ENCODE peak calls at places on chromosome 19, in six cellular contexts. One of them, this sample, is unnamed.

GRCh38 chr19:54026656-54027055 is 35.2 kb downstream of the CACNG6 start:
- DNase-seq in H9: no peak
- DNase-seq in spleen: no peak
- DNase-seq in body of pancreas: no peak
- DNase-seq in pancreas: no peak
- DNase-seq in mammary epithelial cell: peak
- DNase-seq in this sample: no peak

GRCh38 chr19:31947436-31947835 is 398.0 kb upstream of the ZNF507 start:
- DNase-seq in body of pancreas: no peak
- DNase-seq in mammary epithelial cell: no peak
- DNase-seq in pancreas: no peak
- DNase-seq in H9: no peak
- DNase-seq in spleen: no peak
- DNase-seq in this sample: no peak

GRCh38 chr19:45765365-45766292 is 3.4 kb downstream of the SIX5 start:
- DNase-seq in pancreas: peak
- DNase-seq in body of pancreas: no peak
- DNase-seq in H9: no peak
- DNase-seq in spleen: no peak
- DNase-seq in mammary epithelial cell: no peak
- DNase-seq in this sample: no peak

GRCh38 chr19:3356805-3357204 is 9.6 kb upstream of the NFIC start:
- DNase-seq in spleen: no peak
- DNase-seq in body of pancreas: no peak
- DNase-seq in mammary epithelial cell: no peak
- DNase-seq in H9: no peak
- DNase-seq in pancreas: no peak
- DNase-seq in this sample: no peak

GRCh38 chr19:45423589-45424190 is at the start of gene ERCC1:
- DNase-seq in pancreas: peak
- DNase-seq in H9: peak
- DNase-seq in body of pancreas: peak
- DNase-seq in spleen: peak
- DNase-seq in mammary epithelial cell: peak
- DNase-seq in this sample: peak

GRCh38 chr19:55563261-55563690 is 17.4 kb downstream of the ZNF579 start:
- DNase-seq in pancreas: peak
- DNase-seq in mammary epithelial cell: no peak
- DNase-seq in H9: no peak
- DNase-seq in body of pancreas: peak
- DNase-seq in spleen: no peak
- DNase-seq in this sample: no peak

GRCh38 chr19:14764401-14764800 is 14.0 kb downstream of the ADGRE2 start:
- DNase-seq in body of pancreas: no peak
- DNase-seq in spleen: peak
- DNase-seq in H9: no peak
- DNase-seq in mammary epithelial cell: no peak
- DNase-seq in pancreas: no peak
- DNase-seq in this sample: no peak

GRCh38 chr19:57537953-57538547 is 10.9 kb downstream of the ZNF549 start:
- DNase-seq in body of pancreas: no peak
- DNase-seq in spleen: no peak
- DNase-seq in pancreas: no peak
- DNase-seq in H9: no peak
- DNase-seq in mammary epithelial cell: no peak
- DNase-seq in this sample: no peak

GRCh38 chr19:821228-821975 is at the start of gene PLPPR3:
- DNase-seq in H9: peak
- DNase-seq in body of pancreas: no peak
- DNase-seq in mammary epithelial cell: no peak
- DNase-seq in spleen: no peak
- DNase-seq in pancreas: no peak
- DNase-seq in this sample: no peak

GRCh38 chr19:31378404-31378803 is 29.2 kb upstream of the TSHZ3 start:
- DNase-seq in mammary epithelial cell: peak
- DNase-seq in body of pancreas: peak
- DNase-seq in pancreas: peak
- DNase-seq in spleen: no peak
- DNase-seq in H9: no peak
- DNase-seq in this sample: no peak

GRCh38 chr19:19120308-19121156 is 17.7 kb downstream of the TMEM161A start:
- DNase-seq in spleen: no peak
- DNase-seq in pancreas: peak
- DNase-seq in H9: peak
- DNase-seq in mammary epithelial cell: no peak
- DNase-seq in body of pancreas: peak
- DNase-seq in this sample: no peak

GRCh38 chr19:11203194-11204075 is 6.1 kb upstream of the KANK2 start:
- DNase-seq in spleen: no peak
- DNase-seq in H9: peak
- DNase-seq in pancreas: peak
- DNase-seq in body of pancreas: peak
- DNase-seq in mammary epithelial cell: peak
- DNase-seq in this sample: no peak

GRCh38 chr19:2846180-2846935 is 5.1 kb downstream of the ZNF555 start:
- DNase-seq in H9: no peak
- DNase-seq in spleen: no peak
- DNase-seq in pancreas: no peak
- DNase-seq in mammary epithelial cell: no peak
- DNase-seq in body of pancreas: no peak
- DNase-seq in this sample: no peak

GRCh38 chr19:5194641-5195040 is 146.0 kb downstream of the PTPRS start:
- DNase-seq in H9: no peak
- DNase-seq in spleen: no peak
- DNase-seq in mammary epithelial cell: no peak
- DNase-seq in body of pancreas: no peak
- DNase-seq in pancreas: no peak
- DNase-seq in this sample: no peak

GRCh38 chr19:18203408-18203862 is 407 bp downstream of the RAB3A start:
- DNase-seq in spleen: peak
- DNase-seq in pancreas: no peak
- DNase-seq in H9: no peak
- DNase-seq in body of pancreas: peak
- DNase-seq in mammary epithelial cell: no peak
- DNase-seq in this sample: no peak

GRCh38 chr19:54369082-54369691 is 4.5 kb upstream of the LAIR1 start:
- DNase-seq in body of pancreas: no peak
- DNase-seq in mammary epithelial cell: no peak
- DNase-seq in spleen: no peak
- DNase-seq in pancreas: no peak
- DNase-seq in H9: no peak
- DNase-seq in this sample: no peak

GRCh38 chr19:12788682-12789097 is 2.6 kb upstream of the JUNB start:
- DNase-seq in pancreas: peak
- DNase-seq in mammary epithelial cell: peak
- DNase-seq in H9: peak
- DNase-seq in body of pancreas: peak
- DNase-seq in spleen: peak
- DNase-seq in this sample: peak

GRCh38 chr19:34150558-34150957 is 21.7 kb upstream of the LSM14A start:
- DNase-seq in body of pancreas: no peak
- DNase-seq in pancreas: no peak
- DNase-seq in H9: no peak
- DNase-seq in mammary epithelial cell: no peak
- DNase-seq in spleen: no peak
- DNase-seq in this sample: no peak

GRCh38 chr19:3723883-3724282 is 15.7 kb downstream of the TJP3 start:
- DNase-seq in mammary epithelial cell: no peak
- DNase-seq in pancreas: no peak
- DNase-seq in spleen: no peak
- DNase-seq in body of pancreas: no peak
- DNase-seq in H9: no peak
- DNase-seq in this sample: no peak

GRCh38 chr19:37691881-37692504 is 27.6 kb downstream of the ZNF607 start:
- DNase-seq in mammary epithelial cell: peak
- DNase-seq in spleen: peak
- DNase-seq in pancreas: peak
- DNase-seq in H9: peak
- DNase-seq in body of pancreas: peak
- DNase-seq in this sample: peak
- TF ChIP-seq CTCF in mammary epithelial cell: no peak
- TF ChIP-seq CTCF in spleen: no peak
- TF ChIP-seq CTCF in pancreas: no peak
- TF ChIP-seq CTCF in H9: peak
- TF ChIP-seq CTCF in body of pancreas: no peak
- TF ChIP-seq CTCF in this sample: no peak

GRCh38 chr19:50607388-50607787 is 32.3 kb downstream of the SYT3 start:
- DNase-seq in body of pancreas: no peak
- DNase-seq in mammary epithelial cell: no peak
- DNase-seq in H9: no peak
- DNase-seq in spleen: peak
- DNase-seq in pancreas: no peak
- DNase-seq in this sample: no peak

GRCh38 chr19:50602496-50602895 is 34.3 kb upstream of the LRRC4B start:
- DNase-seq in body of pancreas: no peak
- DNase-seq in H9: no peak
- DNase-seq in mammary epithelial cell: no peak
- DNase-seq in pancreas: no peak
- DNase-seq in spleen: no peak
- DNase-seq in this sample: no peak

GRCh38 chr19:50602935-50603334 is 34.7 kb upstream of the LRRC4B start:
- DNase-seq in mammary epithelial cell: no peak
- DNase-seq in spleen: no peak
- DNase-seq in pancreas: no peak
- DNase-seq in body of pancreas: no peak
- DNase-seq in H9: no peak
- DNase-seq in this sample: no peak

GRCh38 chr19:50607874-50608785 is 31.6 kb downstream of the SYT3 start:
- DNase-seq in pancreas: peak
- DNase-seq in H9: peak
- DNase-seq in body of pancreas: peak
- DNase-seq in spleen: peak
- DNase-seq in mammary epithelial cell: peak
- DNase-seq in this sample: peak
- TF ChIP-seq CTCF in pancreas: no peak
- TF ChIP-seq CTCF in H9: peak
- TF ChIP-seq CTCF in body of pancreas: peak
- TF ChIP-seq CTCF in spleen: peak
- TF ChIP-seq CTCF in mammary epithelial cell: no peak
- TF ChIP-seq CTCF in this sample: no peak

GRCh38 chr19:8036438-8037099 is 16.0 kb upstream of the CCL25 start:
- DNase-seq in mammary epithelial cell: no peak
- DNase-seq in pancreas: no peak
- DNase-seq in spleen: no peak
- DNase-seq in body of pancreas: no peak
- DNase-seq in H9: no peak
- DNase-seq in this sample: no peak

GRCh38 chr19:8034178-8034525 is 18.4 kb upstream of the CCL25 start:
- DNase-seq in spleen: no peak
- DNase-seq in pancreas: no peak
- DNase-seq in body of pancreas: no peak
- DNase-seq in mammary epithelial cell: no peak
- DNase-seq in H9: no peak
- DNase-seq in this sample: no peak

GRCh38 chr19:8028951-8029491 is 23.5 kb upstream of the CCL25 start:
- DNase-seq in body of pancreas: no peak
- DNase-seq in H9: peak
- DNase-seq in mammary epithelial cell: no peak
- DNase-seq in pancreas: no peak
- DNase-seq in spleen: no peak
- DNase-seq in this sample: no peak

GRCh38 chr19:8025321-8025720 is 19.9 kb upstream of the ELAVL1 start:
- DNase-seq in mammary epithelial cell: no peak
- DNase-seq in H9: no peak
- DNase-seq in pancreas: no peak
- DNase-seq in body of pancreas: no peak
- DNase-seq in spleen: no peak
- DNase-seq in this sample: no peak

GRCh38 chr19:8030906-8031305 is 21.7 kb upstream of the CCL25 start:
- DNase-seq in H9: no peak
- DNase-seq in pancreas: no peak
- DNase-seq in spleen: no peak
- DNase-seq in mammary epithelial cell: no peak
- DNase-seq in body of pancreas: no peak
- DNase-seq in this sample: no peak
- TF ChIP-seq CTCF in H9: no peak
- TF ChIP-seq CTCF in pancreas: no peak
- TF ChIP-seq CTCF in spleen: no peak
- TF ChIP-seq CTCF in mammary epithelial cell: no peak
- TF ChIP-seq CTCF in body of pancreas: no peak
- TF ChIP-seq CTCF in this sample: no peak

GRCh38 chr19:43775299-43775890 is 5.4 kb downstream of the KCNN4 start:
- DNase-seq in body of pancreas: no peak
- DNase-seq in H9: no peak
- DNase-seq in spleen: no peak
- DNase-seq in mammary epithelial cell: no peak
- DNase-seq in pancreas: no peak
- DNase-seq in this sample: no peak

GRCh38 chr19:43776285-43776684 is 4.5 kb downstream of the KCNN4 start:
- DNase-seq in spleen: no peak
- DNase-seq in body of pancreas: no peak
- DNase-seq in H9: no peak
- DNase-seq in mammary epithelial cell: no peak
- DNase-seq in pancreas: no peak
- DNase-seq in this sample: no peak

GRCh38 chr19:43773725-43774102 is 7.1 kb downstream of the KCNN4 start:
- DNase-seq in mammary epithelial cell: no peak
- DNase-seq in body of pancreas: no peak
- DNase-seq in pancreas: no peak
- DNase-seq in H9: no peak
- DNase-seq in spleen: no peak
- DNase-seq in this sample: no peak

GRCh38 chr19:43777163-43777700 is 3.5 kb downstream of the KCNN4 start:
- DNase-seq in body of pancreas: no peak
- DNase-seq in spleen: peak
- DNase-seq in pancreas: no peak
- DNase-seq in mammary epithelial cell: peak
- DNase-seq in H9: no peak
- DNase-seq in this sample: no peak

DNA sequence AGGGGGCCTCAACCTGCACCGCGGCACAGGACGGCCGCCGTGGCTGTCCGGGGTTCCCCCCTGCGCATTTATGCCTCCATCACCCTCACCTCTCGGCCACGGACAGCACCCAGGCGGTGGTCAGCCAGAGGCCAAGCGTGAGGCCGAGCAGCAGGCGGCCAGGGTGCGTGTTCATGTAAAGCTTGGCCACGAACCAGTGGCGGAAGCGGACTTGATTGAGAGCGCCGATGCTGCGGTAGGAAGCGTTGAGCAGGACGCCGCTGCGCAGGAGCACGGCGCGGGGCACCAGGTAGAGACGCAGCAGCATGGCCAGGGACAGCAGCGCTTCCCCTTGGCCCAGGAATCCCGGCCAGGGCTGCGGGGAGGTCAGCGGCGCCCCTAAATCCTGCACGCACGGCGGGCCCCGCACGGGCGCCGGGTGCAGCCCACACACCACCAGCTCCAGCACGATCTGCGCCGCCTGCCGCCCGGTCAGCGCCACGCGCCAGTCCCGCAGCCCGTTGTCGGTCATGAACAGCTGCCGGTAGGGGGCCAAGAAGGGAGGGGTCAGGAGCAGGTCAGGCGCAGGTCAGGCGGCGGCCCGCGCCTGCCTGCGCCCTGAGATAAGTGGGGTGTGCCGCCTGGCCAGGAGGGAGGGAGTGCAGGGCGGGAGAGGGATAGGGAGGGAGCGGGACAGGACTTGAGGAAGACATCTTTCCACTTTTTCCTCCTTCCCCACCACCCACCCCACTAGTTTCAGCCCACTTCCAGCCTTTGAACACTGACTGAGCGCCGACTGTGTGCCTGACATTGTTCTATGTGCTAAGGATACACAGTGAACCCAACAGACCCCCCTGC is 6.5 kb downstream of the KCNN4 start:
- DNase-seq in body of pancreas: peak
- DNase-seq in spleen: peak
- DNase-seq in mammary epithelial cell: no peak
- DNase-seq in H9: peak
- DNase-seq in pancreas: peak
- DNase-seq in this sample: no peak
- TF ChIP-seq CTCF in body of pancreas: peak
- TF ChIP-seq CTCF in spleen: peak
- TF ChIP-seq CTCF in mammary epithelial cell: no peak
- TF ChIP-seq CTCF in H9: peak
- TF ChIP-seq CTCF in pancreas: peak
- TF ChIP-seq CTCF in this sample: no peak